ENCODE peak calls at places on chromosomes 6 and 20, in five cellular contexts. J is NCI-H2081, S is cardiac muscle cell, A is left ventricle myocardium inferior, E is T-helper 2 cell. Q is an unnamed sample.

GRCh38 chr6:111427341-111428116 is 55.5 kb downstream of the REV3L start:
- DNase-seq in S (peak), A (no peak), J (no peak), E (no peak), Q (no peak)

GRCh38 chr6:140043357-140043756 is 668.9 kb upstream of the CITED2 start:
- DNase-seq in S (peak), A (no peak), J (no peak), E (no peak), Q (peak)

GRCh38 chr6:50198245-50198644 is 148.5 kb upstream of the DEFB112 start:
- DNase-seq in J (no peak), S (no peak), A (no peak), E (no peak), Q (no peak)

GRCh38 chr6:170081556-170081955 is 209.3 kb downstream of the DLL1 start:
- DNase-seq in J (no peak), E (no peak), A (no peak), S (no peak), Q (no peak)

GRCh38 chr6:108805611-108806181 is 42.5 kb upstream of the ARMC2 start:
- DNase-seq in A (no peak), S (no peak), E (no peak), J (no peak), Q (no peak)

GRCh38 chr20:36784900-36785299 is 11.3 kb upstream of the DSN1 start:
- DNase-seq in E (no peak), J (no peak), A (peak), S (peak), Q (no peak)

GRCh38 chr6:157841211-157841840 is 18.3 kb downstream of the SNX9 start:
- DNase-seq in A (no peak), S (no peak), E (no peak), J (no peak), Q (no peak)

GRCh38 chr6:83190596-83190995 is 2.5 kb downstream of the PGM3 start:
- DNase-seq in A (no peak), J (no peak), E (no peak), S (no peak), Q (no peak)

GRCh38 chr6:153849072-153849759 is 189.8 kb upstream of the OPRM1 start:
- DNase-seq in J (no peak), E (no peak), A (no peak), S (peak), Q (no peak)

GRCh38 chr20:20076297-20077065 is 24.1 kb downstream of the CFAP61 start:
- DNase-seq in S (peak), J (no peak), E (no peak), A (no peak), Q (peak)

GRCh38 chr6:102763886-102764285 is 1370.4 kb downstream of the GRIK2 start:
- DNase-seq in A (no peak), J (no peak), S (no peak), E (no peak), Q (no peak)

GRCh38 chr20:63060057-63060991 is 53.6 kb upstream of the BHLHE23 start:
- DNase-seq in E (no peak), S (peak), A (peak), J (no peak), Q (peak)

GRCh38 chr6:42195415-42195814 is 659 bp upstream of the GUCA1B start:
- DNase-seq in S (no peak), E (no peak), J (no peak), A (no peak), Q (no peak)

GRCh38 chr20:14334306-14334930 is 3.0 kb downstream of the FLRT3 start:
- DNase-seq in E (no peak), A (no peak), J (peak), S (peak), Q (peak)

GRCh38 chr20:20060234-20060998 is 8.1 kb downstream of the CFAP61 start:
- DNase-seq in J (peak), S (no peak), E (no peak), A (no peak), Q (no peak)

GRCh38 chr6:34462561-34462971 is 3.3 kb upstream of the PACSIN1 start:
- DNase-seq in A (peak), J (peak), E (no peak), S (peak), Q (peak)

GRCh38 chr20:60402209-60403058 is 444.2 kb downstream of the CDH26 start:
- DNase-seq in J (no peak), E (no peak), S (no peak), A (no peak), Q (no peak)

GRCh38 chr20:31674895-31675827 is 37.4 kb downstream of the COX4I2 start:
- DNase-seq in E (peak), J (no peak), S (peak), A (peak), Q (peak)

GRCh38 chr20:40542065-40542464 is 147.0 kb downstream of the MAFB start:
- DNase-seq in A (no peak), E (no peak), J (no peak), S (no peak), Q (no peak)

GRCh38 chr6:120198033-120198432 is 848.5 kb upstream of the MAN1A1 start:
- DNase-seq in J (no peak), S (peak), A (no peak), E (no peak), Q (no peak)

GRCh38 chr6:12635813-12636212 is 80.8 kb upstream of the PHACTR1 start:
- DNase-seq in E (no peak), J (no peak), S (peak), A (no peak), Q (peak)

GRCh38 chr20:37230200-37230599 is 31.4 kb downstream of the GHRH start:
- DNase-seq in A (no peak), J (no peak), S (no peak), E (no peak), Q (no peak)

GRCh38 chr6:103273048-103273447 is 1586.7 kb downstream of the HACE1 start:
- DNase-seq in A (no peak), E (no peak), S (no peak), J (peak), Q (peak)